ENCODE peak calls at places on chromosome 9, in five cellular contexts. L is WTC11; R is NCI-H1092 treated with DMSO at 0.1 percent for 48 hours; O is activated naive CD8-positive, alpha-beta T cell treated with anti-CD3 and anti-CD28 coated beads, Interleukin-2, amount 50 U/mL, for 24 hours; G is NT2/D1. I is an unnamed sample.

GRCh38 chr9:36862206-36863145 is 171.6 kb downstream of the PAX5 start:
- DNase-seq in L (peak), R (peak), O (peak), G (peak), I (no peak)

GRCh38 chr9:109448223-109448622 is 49.9 kb downstream of the PTPN3 start:
- DNase-seq in L (no peak), R (no peak), O (no peak), G (no peak), I (no peak)

GRCh38 chr9:129272348-129273025 is 94.4 kb upstream of the IER5L start:
- DNase-seq in L (no peak), R (no peak), O (no peak), G (no peak), I (no peak)

GRCh38 chr9:36484124-36484523 is 84.1 kb upstream of the RNF38 start:
- DNase-seq in L (no peak), R (no peak), O (no peak), G (no peak), I (no peak)

GRCh38 chr9:80811003-80811402 is 878.3 kb downstream of the TLE1 start:
- DNase-seq in L (no peak), R (no peak), O (no peak), G (no peak), I (no peak)

GRCh38 chr9:72554221-72554641 is 32.8 kb downstream of the TMC1 start:
- DNase-seq in L (no peak), R (no peak), O (no peak), G (no peak), I (no peak)

GRCh38 chr9:17519761-17520160 is 59.1 kb upstream of the SH3GL2 start:
- DNase-seq in L (no peak), R (peak), O (no peak), G (no peak), I (no peak)

GRCh38 chr9:136326061-136326776 is 1.1 kb upstream of the GPSM1 start:
- DNase-seq in L (peak), R (no peak), O (no peak), G (peak), I (no peak)

GRCh38 chr9:7799934-7800285 is 332 bp upstream of the DMAC1 start:
- DNase-seq in L (no peak), R (no peak), O (no peak), G (no peak), I (no peak)

GRCh38 chr9:95025213-95026170 is 292.0 kb downstream of the FANCC start:
- DNase-seq in L (no peak), R (no peak), O (no peak), G (no peak), I (no peak)